ENCODE peak calls at places on chromosome 16, in seven cellular contexts. One of them, this sample, is unnamed.

GRCh38 chr16:4496305-4496704 is 20.1 kb downstream of the HMOX2 start:
- DNase-seq in Panc1: no peak
- DNase-seq in K562: no peak
- DNase-seq in A549: no peak
- DNase-seq in GM23338: no peak
- DNase-seq in HCT116: peak
- DNase-seq in GM12878: no peak
- DNase-seq in this sample: no peak

GRCh38 chr16:87178977-87179376 is 138.2 kb downstream of the C16orf95 start:
- DNase-seq in Panc1: no peak
- DNase-seq in K562: no peak
- DNase-seq in A549: no peak
- DNase-seq in GM23338: peak
- DNase-seq in HCT116: no peak
- DNase-seq in GM12878: no peak
- DNase-seq in this sample: no peak

GRCh38 chr16:54118846-54119245 is 167.7 kb downstream of the IRX3 start:
- DNase-seq in Panc1: no peak
- DNase-seq in K562: no peak
- DNase-seq in A549: no peak
- DNase-seq in GM23338: no peak
- DNase-seq in HCT116: no peak
- DNase-seq in GM12878: no peak
- DNase-seq in this sample: no peak

GRCh38 chr16:3902731-3903130 is 22.2 kb upstream of the CREBBP start:
- DNase-seq in Panc1: no peak
- DNase-seq in K562: no peak
- DNase-seq in A549: no peak
- DNase-seq in GM23338: no peak
- DNase-seq in HCT116: no peak
- DNase-seq in GM12878: no peak
- DNase-seq in this sample: no peak

GRCh38 chr16:1153480-1154160 is 714 bp downstream of the CACNA1H start:
- DNase-seq in Panc1: no peak
- DNase-seq in K562: peak
- DNase-seq in A549: peak
- DNase-seq in GM23338: no peak
- DNase-seq in HCT116: no peak
- DNase-seq in GM12878: no peak
- DNase-seq in this sample: no peak

GRCh38 chr16:20952144-20952797 is 51.7 kb downstream of the LYRM1 start:
- DNase-seq in Panc1: no peak
- DNase-seq in K562: no peak
- DNase-seq in A549: no peak
- DNase-seq in GM23338: peak
- DNase-seq in HCT116: peak
- DNase-seq in GM12878: no peak
- DNase-seq in this sample: no peak

GRCh38 chr16:19678804-19679203 is 39.2 kb downstream of the KNOP1 start:
- DNase-seq in Panc1: no peak
- DNase-seq in K562: no peak
- DNase-seq in A549: no peak
- DNase-seq in GM23338: no peak
- DNase-seq in HCT116: no peak
- DNase-seq in GM12878: no peak
- DNase-seq in this sample: no peak

GRCh38 chr16:14378131-14378551 is 251.9 kb downstream of the PARN start:
- DNase-seq in Panc1: no peak
- DNase-seq in K562: peak
- DNase-seq in A549: peak
- DNase-seq in GM23338: no peak
- DNase-seq in HCT116: peak
- DNase-seq in GM12878: no peak
- DNase-seq in this sample: no peak

GRCh38 chr16:51146256-51146924 is 4.7 kb downstream of the SALL1 start:
- DNase-seq in Panc1: no peak
- DNase-seq in K562: no peak
- DNase-seq in A549: no peak
- DNase-seq in GM23338: no peak
- DNase-seq in HCT116: no peak
- DNase-seq in GM12878: no peak
- DNase-seq in this sample: no peak

GRCh38 chr16:886084-886543 is 84.7 kb downstream of the LMF1 start:
- DNase-seq in Panc1: no peak
- DNase-seq in K562: no peak
- DNase-seq in A549: no peak
- DNase-seq in GM23338: peak
- DNase-seq in HCT116: no peak
- DNase-seq in GM12878: no peak
- DNase-seq in this sample: no peak

GRCh38 chr16:1466968-1467521 is 7.8 kb downstream of the CLCN7 start:
- DNase-seq in Panc1: no peak
- DNase-seq in K562: no peak
- DNase-seq in A549: no peak
- DNase-seq in GM23338: no peak
- DNase-seq in HCT116: no peak
- DNase-seq in GM12878: no peak
- DNase-seq in this sample: no peak

GRCh38 chr16:87435399-87436224 is 43.5 kb downstream of the MAP1LC3B start:
- DNase-seq in Panc1: no peak
- DNase-seq in K562: no peak
- DNase-seq in A549: no peak
- DNase-seq in GM23338: no peak
- DNase-seq in HCT116: no peak
- DNase-seq in GM12878: no peak
- DNase-seq in this sample: no peak

GRCh38 chr16:69276143-69277115 is 34.7 kb upstream of the VPS4A start:
- DNase-seq in Panc1: no peak
- DNase-seq in K562: no peak
- DNase-seq in A549: no peak
- DNase-seq in GM23338: no peak
- DNase-seq in HCT116: no peak
- DNase-seq in GM12878: no peak
- DNase-seq in this sample: no peak

GRCh38 chr16:85798283-85798776 is 1.0 kb downstream of the EMC8 start:
- DNase-seq in Panc1: no peak
- DNase-seq in K562: no peak
- DNase-seq in A549: peak
- DNase-seq in GM23338: peak
- DNase-seq in HCT116: no peak
- DNase-seq in GM12878: no peak
- DNase-seq in this sample: no peak

GRCh38 chr16:85231959-85232358 is 119.7 kb upstream of the CIBAR2 start:
- DNase-seq in Panc1: no peak
- DNase-seq in K562: no peak
- DNase-seq in A549: no peak
- DNase-seq in GM23338: no peak
- DNase-seq in HCT116: no peak
- DNase-seq in GM12878: no peak
- DNase-seq in this sample: no peak

GRCh38 chr16:17994027-17994426 is 342.5 kb downstream of the NPIPA8 start:
- DNase-seq in Panc1: no peak
- DNase-seq in K562: no peak
- DNase-seq in A549: no peak
- DNase-seq in GM23338: no peak
- DNase-seq in HCT116: no peak
- DNase-seq in GM12878: no peak
- DNase-seq in this sample: no peak

GRCh38 chr16:47731252-47731651 is 270.1 kb downstream of the PHKB start:
- DNase-seq in Panc1: no peak
- DNase-seq in K562: no peak
- DNase-seq in A549: no peak
- DNase-seq in GM23338: no peak
- DNase-seq in HCT116: no peak
- DNase-seq in GM12878: no peak
- DNase-seq in this sample: no peak

GRCh38 chr16:57639172-57639571 is 10.7 kb downstream of the ADGRG1 start:
- DNase-seq in Panc1: no peak
- DNase-seq in K562: peak
- DNase-seq in A549: no peak
- DNase-seq in GM23338: peak
- DNase-seq in HCT116: no peak
- DNase-seq in GM12878: no peak
- DNase-seq in this sample: no peak

GRCh38 chr16:8168016-8168415 is 422.3 kb downstream of the TMEM114 start:
- DNase-seq in Panc1: no peak
- DNase-seq in K562: no peak
- DNase-seq in A549: no peak
- DNase-seq in GM23338: no peak
- DNase-seq in HCT116: no peak
- DNase-seq in GM12878: no peak
- DNase-seq in this sample: no peak

GRCh38 chr16:8167436-8167835 is 422.9 kb downstream of the TMEM114 start:
- DNase-seq in Panc1: no peak
- DNase-seq in K562: no peak
- DNase-seq in A549: no peak
- DNase-seq in GM23338: no peak
- DNase-seq in HCT116: no peak
- DNase-seq in GM12878: no peak
- DNase-seq in this sample: no peak

GRCh38 chr16:8178271-8178670 is 412.0 kb downstream of the TMEM114 start:
- DNase-seq in Panc1: no peak
- DNase-seq in K562: no peak
- DNase-seq in A549: no peak
- DNase-seq in GM23338: no peak
- DNase-seq in HCT116: no peak
- DNase-seq in GM12878: no peak
- DNase-seq in this sample: no peak

GRCh38 chr16:8173111-8173644 is 417.1 kb downstream of the TMEM114 start:
- DNase-seq in Panc1: peak
- DNase-seq in K562: peak
- DNase-seq in A549: peak
- DNase-seq in GM23338: peak
- DNase-seq in HCT116: peak
- DNase-seq in GM12878: peak
- DNase-seq in this sample: peak
- TF ChIP-seq REST in Panc1: no peak
- TF ChIP-seq REST in K562: no peak
- TF ChIP-seq REST in A549: no peak
- TF ChIP-seq REST in GM23338: no peak
- TF ChIP-seq REST in HCT116: no peak
- TF ChIP-seq REST in GM12878: no peak
- TF ChIP-seq REST in this sample: no peak

DNA sequence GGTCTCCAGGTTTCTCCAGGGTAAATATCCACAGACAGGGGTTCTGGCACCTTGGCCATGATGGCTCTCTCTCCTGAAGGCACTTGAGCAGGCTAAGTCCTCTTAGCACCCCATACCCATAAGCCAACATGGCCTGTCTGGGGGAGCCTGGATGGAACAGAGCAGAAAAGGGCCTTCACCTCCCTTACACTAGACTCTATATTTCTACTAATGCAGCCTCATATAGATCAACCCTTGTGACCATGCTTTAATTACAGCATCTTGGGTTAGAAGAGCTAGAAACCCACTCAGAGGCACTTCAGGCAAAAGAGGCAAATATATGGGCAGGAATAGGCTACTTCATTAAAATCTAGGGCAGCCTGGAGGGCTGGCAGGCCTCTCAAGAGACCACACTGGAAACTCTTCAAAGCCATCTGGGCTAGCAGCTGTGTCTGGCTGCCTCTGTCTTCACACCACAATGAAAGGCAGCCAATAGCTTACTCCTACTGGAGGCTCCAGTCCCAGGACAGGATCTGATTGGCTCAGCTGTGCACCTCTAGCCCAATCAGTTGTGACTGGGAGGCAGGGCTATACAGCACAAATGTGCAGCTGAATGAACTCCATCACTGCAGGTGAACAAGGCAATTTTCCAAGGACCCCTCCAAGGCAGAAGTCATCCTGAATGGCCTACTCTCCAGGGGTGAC is 4.7 kb upstream of the CDT1 start:
- DNase-seq in Panc1: no peak
- DNase-seq in K562: no peak
- DNase-seq in A549: no peak
- DNase-seq in GM23338: no peak
- DNase-seq in HCT116: no peak
- DNase-seq in GM12878: no peak
- DNase-seq in this sample: peak
- TF ChIP-seq REST in Panc1: no peak
- TF ChIP-seq REST in K562: no peak
- TF ChIP-seq REST in A549: no peak
- TF ChIP-seq REST in GM23338: no peak
- TF ChIP-seq REST in HCT116: no peak
- TF ChIP-seq REST in GM12878: no peak
- TF ChIP-seq REST in this sample: no peak

DNA sequence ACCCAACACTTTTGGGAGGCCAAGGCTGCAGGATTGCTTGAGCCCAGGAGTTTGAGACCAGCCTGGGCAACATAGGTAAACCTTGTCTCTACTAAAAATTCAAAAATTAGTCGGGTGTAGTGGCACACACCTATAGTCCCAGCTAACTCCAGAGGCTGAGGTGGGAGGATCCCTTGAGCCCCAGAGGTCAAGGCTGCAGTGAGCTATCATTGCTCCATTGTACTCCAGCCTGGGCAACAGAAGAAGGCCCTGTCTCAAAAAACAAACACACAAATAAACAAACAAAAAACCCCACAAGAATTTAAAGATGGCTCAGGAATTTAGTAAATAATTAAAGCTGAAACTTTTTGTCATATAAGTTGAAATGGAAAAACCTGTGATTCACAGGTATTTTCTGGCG is 2.3 kb upstream of the TMEM170A start:
- DNase-seq in Panc1: no peak
- DNase-seq in K562: no peak
- DNase-seq in A549: no peak
- DNase-seq in GM23338: no peak
- DNase-seq in HCT116: no peak
- DNase-seq in GM12878: no peak
- DNase-seq in this sample: no peak
- TF ChIP-seq REST in Panc1: no peak
- TF ChIP-seq REST in K562: no peak
- TF ChIP-seq REST in A549: no peak
- TF ChIP-seq REST in GM23338: no peak
- TF ChIP-seq REST in HCT116: no peak
- TF ChIP-seq REST in GM12878: no peak
- TF ChIP-seq REST in this sample: no peak

DNA sequence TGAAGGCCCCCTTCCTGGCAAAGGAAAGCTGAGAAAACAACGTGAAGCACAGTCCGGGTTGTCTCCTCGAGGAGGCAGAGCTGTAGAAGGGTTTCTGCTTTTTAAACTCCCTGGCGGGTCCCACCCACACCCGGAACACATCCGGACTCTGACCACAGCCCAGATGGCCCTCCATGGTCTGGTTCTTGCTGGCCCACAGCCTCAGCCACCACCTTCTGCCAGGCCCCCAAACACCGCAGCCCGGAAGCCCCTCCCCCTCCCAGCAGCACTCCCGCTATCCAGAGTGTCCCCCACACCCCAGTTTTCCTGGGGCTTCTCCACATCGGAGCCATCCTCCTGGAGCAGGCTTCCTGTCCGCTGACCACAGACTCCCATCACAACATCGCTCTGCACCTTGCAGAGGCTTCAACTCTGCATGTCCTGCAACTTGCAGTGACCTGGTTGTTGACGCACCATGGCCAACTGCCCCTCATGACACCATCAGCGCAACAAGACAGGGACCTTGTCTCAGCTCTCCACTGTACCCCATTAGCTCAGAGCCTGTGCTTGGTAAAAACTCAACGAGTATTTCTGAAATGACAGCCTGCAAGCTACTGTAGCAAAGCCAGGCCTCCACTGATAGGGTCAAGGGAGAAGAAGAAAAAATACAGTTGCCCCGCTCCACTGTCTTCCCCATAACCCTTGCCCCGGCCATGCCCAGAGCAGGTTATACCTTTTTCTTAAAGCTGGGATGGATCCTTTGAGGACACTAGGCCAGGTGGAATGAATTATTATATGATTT is 129.8 kb downstream of the C16orf78 start:
- DNase-seq in Panc1: no peak
- DNase-seq in K562: no peak
- DNase-seq in A549: no peak
- DNase-seq in GM23338: no peak
- DNase-seq in HCT116: no peak
- DNase-seq in GM12878: no peak
- DNase-seq in this sample: no peak
- TF ChIP-seq REST in Panc1: no peak
- TF ChIP-seq REST in K562: no peak
- TF ChIP-seq REST in A549: no peak
- TF ChIP-seq REST in GM23338: no peak
- TF ChIP-seq REST in HCT116: no peak
- TF ChIP-seq REST in GM12878: no peak
- TF ChIP-seq REST in this sample: no peak